ENCODE peak calls at places on chromosomes 16 and 17, in four cellular contexts. S is fibroblast of the conjunctiva; T is foreskin melanocyte; N is stimulated activated CD4-positive, alpha-beta T cell treated with anti-CD3 and anti-CD28 coated beads, Interleukin-15, amount 100 ng/mL, for 1 hour. P is an unnamed sample.

GRCh38 chr16:57178296-57178695 is 7.5 kb downstream of the PSME3IP1 start:
- DNase-seq in S (no peak), T (no peak), N (no peak), P (no peak)

GRCh38 chr17:1001640-1002411 is 4.9 kb downstream of the TIMM22 start:
- DNase-seq in S (no peak), T (no peak), N (no peak), P (no peak)

GRCh38 chr16:3022697-3023414 is 886 bp downstream of the HCFC1R1 start:
- DNase-seq in S (peak; percentile 34), T (no peak), N (no peak), P (no peak)

GRCh38 chr16:50498756-50499155 is 49.4 kb upstream of the NKD1 start:
- DNase-seq in S (no peak), T (no peak), N (no peak), P (peak; percentile 58)

GRCh38 chr16:24497405-24497804 is 42.0 kb upstream of the RBBP6 start:
- DNase-seq in S (no peak), T (no peak), N (no peak), P (no peak)

GRCh38 chr17:2050871-2051387 is 4.0 kb upstream of the HIC1 start:
- DNase-seq in S (no peak), T (no peak), N (no peak), P (no peak)

GRCh38 chr17:21193031-21193430 is 20.9 kb downstream of the TMEM11 start:
- DNase-seq in S (no peak), T (no peak), N (no peak), P (no peak)

GRCh38 chr16:89395150-89396142 is 94.9 kb downstream of the ANKRD11 start:
- DNase-seq in S (peak; percentile 95), T (no peak), N (no peak), P (peak; percentile 95)

GRCh38 chr17:81200695-81201580 is 21.8 kb downstream of the CEP131 start:
- DNase-seq in S (peak; percentile 35), T (peak; percentile 55), N (no peak), P (no peak)

GRCh38 chr16:60203525-60204124 is 1469.5 kb upstream of the GOT2 start:
- DNase-seq in S (peak; percentile 3), T (no peak), N (no peak), P (no peak)

GRCh38 chr16:81315271-81316175 is 761 bp downstream of the GAN start:
- DNase-seq in S (no peak), T (peak; percentile 26), N (no peak), P (no peak)

GRCh38 chr16:58225965-58226602 is 28.2 kb upstream of the CSNK2A2 start:
- DNase-seq in S (no peak), T (no peak), N (no peak), P (no peak)

GRCh38 chr17:79340286-79340685 is 265.7 kb downstream of the ENGASE start:
- DNase-seq in S (no peak), T (no peak), N (no peak), P (no peak)

GRCh38 chr16:67652578-67653130 is 7.4 kb downstream of the ACD start:
- DNase-seq in S (no peak), T (no peak), N (no peak), P (no peak)

GRCh38 chr17:19558946-19559345 is 25.3 kb downstream of the SLC47A1 start:
- DNase-seq in S (no peak), T (no peak), N (no peak), P (no peak)

GRCh38 chr17:51499906-51500305 is 239.6 kb downstream of the UTP18 start:
- DNase-seq in S (no peak), T (no peak), N (no peak), P (no peak)

GRCh38 chr17:69579961-69580677 is 165.6 kb downstream of the MAP2K6 start:
- DNase-seq in S (no peak), T (no peak), N (no peak), P (no peak)

GRCh38 chr16:1309888-1310831 is 724 bp downstream of the UBE2I start:
- DNase-seq in S (no peak), T (peak; percentile 69), N (no peak), P (no peak)

GRCh38 chr17:41579484-41580243 is 7.0 kb downstream of the KRT14 start:
- DNase-seq in S (peak; percentile 38), T (peak; percentile 72), N (peak; percentile 13), P (no peak)

GRCh38 chr16:81905277-81905676 is 106.0 kb downstream of the SDR42E1 start:
- DNase-seq in S (no peak), T (no peak), N (no peak), P (no peak)

GRCh38 chr17:17146791-17147406 is 59.2 kb downstream of the PLD6 start:
- DNase-seq in S (no peak), T (no peak), N (no peak), P (no peak)

GRCh38 chr17:57035971-57036481 is 49.0 kb upstream of the AKAP1 start:
- DNase-seq in S (no peak), T (no peak), N (no peak), P (no peak)

GRCh38 chr16:56675685-56676210 is 6.1 kb downstream of the MT1H start:
- DNase-seq in S (no peak), T (no peak), N (no peak), P (no peak)

GRCh38 chr17:78112508-78113471 is 15.8 kb downstream of the TMC6 start:
- DNase-seq in S (peak; percentile 20), T (no peak), N (peak; percentile 63), P (no peak)

GRCh38 chr16:88882358-88883030 is 16.0 kb upstream of the PABPN1L start:
- DNase-seq in S (no peak), T (no peak), N (no peak), P (no peak)

P was measured in vagina.